ENCODE peak calls at places on chromosomes 4 and X, in nine cellular contexts. One of them, this sample, is unnamed.

GRCh38 chr4:96347582-96347981 is 507.7 kb downstream of the PDHA2 start:
- DNase-seq in A673: no peak
- DNase-seq in psoas muscle: no peak
- DNase-seq in colonic mucosa: no peak
- DNase-seq in keratinocyte: no peak
- DNase-seq in brain microvascular endothelial cell: peak; percentile 66
- DNase-seq in trophoblast cell: no peak
- DNase-seq in astrocyte of the cerebellum: no peak
- DNase-seq in thoracic aorta: no peak
- DNase-seq in this sample: peak; percentile 39

GRCh38 chr4:19983072-19983471 is 268.6 kb upstream of the SLIT2 start:
- DNase-seq in A673: peak; percentile 55
- DNase-seq in psoas muscle: no peak
- DNase-seq in colonic mucosa: no peak
- DNase-seq in keratinocyte: no peak
- DNase-seq in brain microvascular endothelial cell: peak; percentile 92
- DNase-seq in trophoblast cell: no peak
- DNase-seq in astrocyte of the cerebellum: peak; percentile 82
- DNase-seq in thoracic aorta: no peak
- DNase-seq in this sample: peak; percentile 97

GRCh38 chr4:77695769-77696168 is 90.1 kb downstream of the CXCL13 start:
- DNase-seq in A673: no peak
- DNase-seq in psoas muscle: no peak
- DNase-seq in colonic mucosa: no peak
- DNase-seq in keratinocyte: peak; percentile 62
- DNase-seq in brain microvascular endothelial cell: peak; percentile 93
- DNase-seq in trophoblast cell: no peak
- DNase-seq in astrocyte of the cerebellum: peak; percentile 95
- DNase-seq in thoracic aorta: no peak
- DNase-seq in this sample: peak; percentile 97

GRCh38 chr4:48109413-48110263 is 24.4 kb downstream of the TXK start:
- DNase-seq in A673: peak; percentile 77
- DNase-seq in psoas muscle: no peak
- DNase-seq in colonic mucosa: peak; percentile 28
- DNase-seq in keratinocyte: no peak
- DNase-seq in brain microvascular endothelial cell: peak; percentile 43
- DNase-seq in trophoblast cell: peak; percentile 33
- DNase-seq in astrocyte of the cerebellum: peak; percentile 19
- DNase-seq in thoracic aorta: no peak
- DNase-seq in this sample: peak; percentile 54

GRCh38 chrX:318739-319578 is at the start of gene GTPBP6:
- DNase-seq in A673: peak; percentile 99
- DNase-seq in psoas muscle: peak; percentile 100
- DNase-seq in colonic mucosa: peak; percentile 100
- DNase-seq in keratinocyte: peak; percentile 92
- DNase-seq in brain microvascular endothelial cell: peak; percentile 99
- DNase-seq in trophoblast cell: peak; percentile 100
- DNase-seq in astrocyte of the cerebellum: peak; percentile 100
- DNase-seq in thoracic aorta: peak; percentile 99
- DNase-seq in this sample: peak; percentile 100

GRCh38 chrX:45774961-45775360 is 574.3 kb upstream of the DIPK2B start:
- DNase-seq in A673: peak; percentile 49
- DNase-seq in psoas muscle: peak; percentile 26
- DNase-seq in colonic mucosa: no peak
- DNase-seq in keratinocyte: no peak
- DNase-seq in brain microvascular endothelial cell: peak; percentile 41
- DNase-seq in trophoblast cell: no peak
- DNase-seq in astrocyte of the cerebellum: no peak
- DNase-seq in thoracic aorta: no peak
- DNase-seq in this sample: peak; percentile 82

GRCh38 chr4:87053802-87054767 is 119.3 kb downstream of the AFF1 start:
- DNase-seq in A673: no peak
- DNase-seq in psoas muscle: no peak
- DNase-seq in colonic mucosa: no peak
- DNase-seq in keratinocyte: no peak
- DNase-seq in brain microvascular endothelial cell: no peak
- DNase-seq in trophoblast cell: no peak
- DNase-seq in astrocyte of the cerebellum: no peak
- DNase-seq in thoracic aorta: no peak
- DNase-seq in this sample: no peak

GRCh38 chr4:173074501-173074946 is 94.1 kb upstream of the GALNT7 start:
- DNase-seq in A673: peak; percentile 50
- DNase-seq in psoas muscle: no peak
- DNase-seq in colonic mucosa: no peak
- DNase-seq in keratinocyte: peak; percentile 56
- DNase-seq in brain microvascular endothelial cell: peak; percentile 64
- DNase-seq in trophoblast cell: peak; percentile 69
- DNase-seq in astrocyte of the cerebellum: peak; percentile 93
- DNase-seq in thoracic aorta: no peak
- DNase-seq in this sample: peak; percentile 89

GRCh38 chr4:123390846-123391456 is 5.6 kb upstream of the SPRY1 start:
- DNase-seq in A673: peak; percentile 55
- DNase-seq in psoas muscle: no peak
- DNase-seq in colonic mucosa: no peak
- DNase-seq in keratinocyte: no peak
- DNase-seq in brain microvascular endothelial cell: no peak
- DNase-seq in trophoblast cell: no peak
- DNase-seq in astrocyte of the cerebellum: no peak
- DNase-seq in thoracic aorta: no peak
- DNase-seq in this sample: peak; percentile 42

GRCh38 chrX:150084474-150085229 is 146.4 kb upstream of the EOLA2 start:
- DNase-seq in A673: peak; percentile 30
- DNase-seq in psoas muscle: no peak
- DNase-seq in colonic mucosa: no peak
- DNase-seq in keratinocyte: no peak
- DNase-seq in brain microvascular endothelial cell: peak; percentile 56
- DNase-seq in trophoblast cell: no peak
- DNase-seq in astrocyte of the cerebellum: peak; percentile 54
- DNase-seq in thoracic aorta: no peak
- DNase-seq in this sample: peak; percentile 66

DNA sequence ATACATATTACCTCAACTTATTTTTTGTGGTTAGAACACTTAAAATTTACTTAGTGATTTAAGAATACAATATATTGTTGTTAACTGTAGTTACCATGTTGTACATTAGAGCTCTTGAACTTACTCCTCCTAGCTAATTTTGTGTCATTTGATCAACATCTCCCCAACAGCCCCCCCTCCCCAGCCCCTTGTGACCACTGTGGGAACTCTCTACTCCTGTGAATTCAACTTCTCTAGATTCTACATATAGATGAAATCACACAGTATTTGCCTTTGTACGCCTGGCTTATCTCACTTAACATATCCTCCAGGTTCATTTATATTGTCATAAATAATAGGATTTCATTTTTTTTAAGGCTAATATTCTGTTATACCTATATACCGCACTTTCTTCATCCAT is 66.5 kb downstream of the RAPGEF2 start:
- DNase-seq in A673: no peak
- DNase-seq in psoas muscle: no peak
- DNase-seq in colonic mucosa: no peak
- DNase-seq in keratinocyte: no peak
- DNase-seq in brain microvascular endothelial cell: no peak
- DNase-seq in trophoblast cell: no peak
- DNase-seq in astrocyte of the cerebellum: no peak
- DNase-seq in thoracic aorta: no peak
- DNase-seq in this sample: no peak
- H3K4me3 ChIP-seq in A673: no peak overlapping the region
- H3K4me3 ChIP-seq in psoas muscle: no peak overlapping the region
- H3K4me3 ChIP-seq in colonic mucosa: no peak overlapping the region
- H3K4me3 ChIP-seq in keratinocyte: no peak overlapping the region
- H3K4me3 ChIP-seq in brain microvascular endothelial cell: no peak overlapping the region
- H3K4me3 ChIP-seq in trophoblast cell: no peak overlapping the region
- H3K4me3 ChIP-seq in astrocyte of the cerebellum: no peak overlapping the region
- H3K4me3 ChIP-seq in thoracic aorta: no peak overlapping the region
- H3K4me3 ChIP-seq in this sample: no peak overlapping the region

GRCh38 chrX:75151828-75152592 is 4.1 kb downstream of the ABCB7 start:
- DNase-seq in A673: no peak
- DNase-seq in psoas muscle: no peak
- DNase-seq in colonic mucosa: no peak
- DNase-seq in keratinocyte: no peak
- DNase-seq in brain microvascular endothelial cell: no peak
- DNase-seq in trophoblast cell: no peak
- DNase-seq in astrocyte of the cerebellum: no peak
- DNase-seq in thoracic aorta: no peak
- DNase-seq in this sample: no peak

GRCh38 chrX:75156537-75156945 is 458 bp upstream of the ABCB7 start:
- DNase-seq in A673: peak; percentile 15
- DNase-seq in psoas muscle: no peak
- DNase-seq in colonic mucosa: no peak
- DNase-seq in keratinocyte: no peak
- DNase-seq in brain microvascular endothelial cell: peak; percentile 11
- DNase-seq in trophoblast cell: no peak
- DNase-seq in astrocyte of the cerebellum: no peak
- DNase-seq in thoracic aorta: no peak
- DNase-seq in this sample: no peak

GRCh38 chrX:75155454-75155829 is 641 bp downstream of the ABCB7 start:
- DNase-seq in A673: peak; percentile 4
- DNase-seq in psoas muscle: no peak
- DNase-seq in colonic mucosa: no peak
- DNase-seq in keratinocyte: no peak
- DNase-seq in brain microvascular endothelial cell: no peak
- DNase-seq in trophoblast cell: no peak
- DNase-seq in astrocyte of the cerebellum: no peak
- DNase-seq in thoracic aorta: no peak
- DNase-seq in this sample: peak; percentile 0

GRCh38 chrX:75155830-75156525 is at the start of gene ABCB7:
- DNase-seq in A673: peak; percentile 82
- DNase-seq in psoas muscle: peak; percentile 35
- DNase-seq in colonic mucosa: peak; percentile 77
- DNase-seq in keratinocyte: no peak
- DNase-seq in brain microvascular endothelial cell: peak; percentile 61
- DNase-seq in trophoblast cell: peak; percentile 55
- DNase-seq in astrocyte of the cerebellum: peak; percentile 38
- DNase-seq in thoracic aorta: no peak
- DNase-seq in this sample: peak; percentile 70

DNA sequence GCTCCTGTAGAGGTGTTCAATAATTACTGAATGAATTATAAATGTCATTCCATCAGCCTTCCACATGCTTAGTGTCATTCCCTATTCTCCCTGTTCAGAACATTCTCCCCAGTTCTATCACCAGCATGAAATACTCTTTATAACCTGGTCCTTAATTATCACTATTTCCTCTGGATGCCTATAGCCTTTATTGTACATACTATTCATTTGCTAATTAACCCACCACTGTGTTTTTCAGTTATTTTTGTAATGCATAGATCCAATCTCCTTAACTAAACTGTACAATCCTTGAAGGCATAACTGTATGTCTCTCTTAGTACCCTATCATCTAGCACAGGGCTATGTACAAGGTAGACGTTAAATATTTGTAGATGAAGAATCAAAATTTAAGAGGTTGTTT is 1.2 kb downstream of the ABCB7 start:
- DNase-seq in A673: no peak
- DNase-seq in psoas muscle: no peak
- DNase-seq in colonic mucosa: no peak
- DNase-seq in keratinocyte: no peak
- DNase-seq in brain microvascular endothelial cell: no peak
- DNase-seq in trophoblast cell: no peak
- DNase-seq in astrocyte of the cerebellum: no peak
- DNase-seq in thoracic aorta: no peak
- DNase-seq in this sample: no peak
- H3K4me3 ChIP-seq in A673: peak overlapping the region; percentile 87
- H3K4me3 ChIP-seq in psoas muscle: peak overlapping the region; percentile 71
- H3K4me3 ChIP-seq in colonic mucosa: no peak overlapping the region
- H3K4me3 ChIP-seq in keratinocyte: no peak overlapping the region
- H3K4me3 ChIP-seq in brain microvascular endothelial cell: no peak overlapping the region
- H3K4me3 ChIP-seq in trophoblast cell: no peak overlapping the region
- H3K4me3 ChIP-seq in astrocyte of the cerebellum: no peak overlapping the region
- H3K4me3 ChIP-seq in thoracic aorta: peak overlapping the region; percentile 88
- H3K4me3 ChIP-seq in this sample: no peak overlapping the region

GRCh38 chr4:179762840-179763239 is 2320.6 kb upstream of the AGA start:
- DNase-seq in A673: no peak
- DNase-seq in psoas muscle: no peak
- DNase-seq in colonic mucosa: no peak
- DNase-seq in keratinocyte: no peak
- DNase-seq in brain microvascular endothelial cell: no peak
- DNase-seq in trophoblast cell: no peak
- DNase-seq in astrocyte of the cerebellum: no peak
- DNase-seq in thoracic aorta: no peak
- DNase-seq in this sample: no peak
- H3K4me3 ChIP-seq in A673: no peak overlapping the region
- H3K4me3 ChIP-seq in psoas muscle: no peak overlapping the region
- H3K4me3 ChIP-seq in colonic mucosa: no peak overlapping the region
- H3K4me3 ChIP-seq in keratinocyte: no peak overlapping the region
- H3K4me3 ChIP-seq in brain microvascular endothelial cell: no peak overlapping the region
- H3K4me3 ChIP-seq in trophoblast cell: no peak overlapping the region
- H3K4me3 ChIP-seq in astrocyte of the cerebellum: no peak overlapping the region
- H3K4me3 ChIP-seq in thoracic aorta: no peak overlapping the region
- H3K4me3 ChIP-seq in this sample: no peak overlapping the region

DNA sequence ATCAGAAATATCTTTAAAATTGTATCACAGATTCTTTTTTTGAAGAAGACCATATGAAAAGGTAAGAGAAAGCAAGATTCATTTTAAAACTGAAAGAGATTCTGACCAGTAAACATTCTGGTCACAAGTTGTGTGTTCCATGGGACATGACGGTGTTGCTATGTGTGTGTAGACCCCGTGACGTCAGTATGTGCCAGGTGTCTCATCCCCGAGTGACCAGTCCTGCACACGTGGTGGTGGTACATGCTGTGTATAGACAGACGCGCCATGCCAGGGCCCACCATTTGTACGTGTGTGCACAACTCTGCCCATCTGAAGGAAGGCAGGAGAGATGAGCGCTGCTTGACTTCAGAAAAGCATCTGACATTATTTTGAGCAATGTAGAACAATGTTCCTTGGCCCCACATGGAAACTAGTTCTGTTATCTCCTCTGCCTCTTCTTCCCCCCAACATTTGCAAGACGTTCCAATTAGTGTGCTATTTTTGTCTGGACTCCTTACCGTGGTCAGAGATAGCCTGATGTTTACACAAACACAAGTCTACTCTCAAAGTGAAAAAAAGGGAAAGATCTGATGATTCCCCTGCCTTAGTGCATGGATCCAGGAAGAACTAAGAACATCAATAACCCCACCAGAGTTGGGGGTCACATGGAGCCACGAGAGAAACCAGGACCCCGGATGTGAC is 51.2 kb downstream of the IRF2 start:
- DNase-seq in A673: no peak
- DNase-seq in psoas muscle: no peak
- DNase-seq in colonic mucosa: no peak
- DNase-seq in keratinocyte: no peak
- DNase-seq in brain microvascular endothelial cell: no peak
- DNase-seq in trophoblast cell: no peak
- DNase-seq in astrocyte of the cerebellum: no peak
- DNase-seq in thoracic aorta: no peak
- DNase-seq in this sample: no peak
- H3K4me3 ChIP-seq in A673: no peak overlapping the region
- H3K4me3 ChIP-seq in psoas muscle: no peak overlapping the region
- H3K4me3 ChIP-seq in colonic mucosa: no peak overlapping the region
- H3K4me3 ChIP-seq in keratinocyte: no peak overlapping the region
- H3K4me3 ChIP-seq in brain microvascular endothelial cell: no peak overlapping the region
- H3K4me3 ChIP-seq in trophoblast cell: no peak overlapping the region
- H3K4me3 ChIP-seq in astrocyte of the cerebellum: no peak overlapping the region
- H3K4me3 ChIP-seq in thoracic aorta: no peak overlapping the region
- H3K4me3 ChIP-seq in this sample: no peak overlapping the region

DNA sequence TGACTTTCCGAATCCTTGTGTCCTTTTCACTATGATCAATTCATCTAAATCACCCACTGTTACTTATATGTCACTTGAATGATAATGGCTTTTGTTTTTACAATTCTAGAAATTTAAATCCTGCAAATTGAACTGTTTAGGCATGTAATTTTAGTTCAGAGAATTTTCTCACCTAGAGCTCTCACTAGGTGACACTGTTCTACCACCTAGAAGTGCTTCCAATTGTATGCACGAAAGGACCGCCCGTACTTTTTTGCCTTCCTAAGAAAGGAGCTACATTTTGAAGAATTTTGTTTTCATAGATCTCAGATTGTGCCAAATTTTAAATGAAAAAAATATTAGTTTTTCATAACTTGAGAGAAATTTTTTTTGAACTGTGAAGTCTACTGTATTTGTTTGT is 481.6 kb upstream of the FSTL5 start:
- DNase-seq in A673: no peak
- DNase-seq in psoas muscle: no peak
- DNase-seq in colonic mucosa: no peak
- DNase-seq in keratinocyte: no peak
- DNase-seq in brain microvascular endothelial cell: peak; percentile 3
- DNase-seq in trophoblast cell: peak; percentile 16
- DNase-seq in astrocyte of the cerebellum: peak; percentile 22
- DNase-seq in thoracic aorta: no peak
- DNase-seq in this sample: no peak
- H3K4me3 ChIP-seq in A673: no peak overlapping the region
- H3K4me3 ChIP-seq in psoas muscle: no peak overlapping the region
- H3K4me3 ChIP-seq in colonic mucosa: no peak overlapping the region
- H3K4me3 ChIP-seq in keratinocyte: no peak overlapping the region
- H3K4me3 ChIP-seq in brain microvascular endothelial cell: no peak overlapping the region
- H3K4me3 ChIP-seq in trophoblast cell: no peak overlapping the region
- H3K4me3 ChIP-seq in astrocyte of the cerebellum: no peak overlapping the region
- H3K4me3 ChIP-seq in thoracic aorta: no peak overlapping the region
- H3K4me3 ChIP-seq in this sample: no peak overlapping the region